ENCODE peak calls at places on chromosomes 12 and 14, in seven cellular contexts. G, P, B, N, C, A and Z are unnamed samples.

GRCh38 chr12:82758743-82759142 is 72.0 kb downstream of the TMTC2 start:
- DNase-seq in G (no peak), N (no peak), C (no peak), B (no peak), A (no peak), P (no peak), Z (no peak)

GRCh38 chr14:75125617-75126016 is 1.2 kb downstream of the NEK9 start:
- DNase-seq in N (peak; percentile 80), G (peak; percentile 58), P (no peak), C (no peak), B (peak; percentile 54), A (peak; percentile 67), Z (peak; percentile 73)

GRCh38 chr12:51888316-51889215 is 663 bp downstream of the ANKRD33 start:
- DNase-seq in G (no peak), P (no peak), A (no peak), C (no peak), B (no peak), N (no peak), Z (no peak)

GRCh38 chr12:3336606-3337311 is 154.2 kb upstream of the PRMT8 start:
- DNase-seq in G (peak; percentile 22), A (no peak), N (no peak), P (no peak), B (no peak), C (no peak), Z (no peak)

GRCh38 chr12:108734200-108734906 is 3.0 kb upstream of the CORO1C start:
- DNase-seq in P (peak; percentile 73), B (peak; percentile 79), N (peak; percentile 96), C (no peak), A (peak; percentile 94), G (peak; percentile 99), Z (peak; percentile 95)

GRCh38 chr12:15599266-15600037 is 189.7 kb downstream of the EPS8 start:
- DNase-seq in C (no peak), G (peak; percentile 81), P (peak; percentile 32), B (no peak), N (peak; percentile 93), A (peak; percentile 57), Z (peak; percentile 88)

GRCh38 chr14:29548948-29549370 is 378.7 kb downstream of the PRKD1 start:
- DNase-seq in C (no peak), G (peak; percentile 77), N (peak; percentile 81), B (peak; percentile 17), A (peak; percentile 27), P (peak; percentile 42), Z (peak; percentile 48)

GRCh38 chr12:5907812-5908211 is 37.2 kb downstream of the ANO2 start:
- DNase-seq in A (no peak), N (no peak), B (no peak), G (no peak), P (no peak), C (no peak), Z (no peak)

GRCh38 chr12:127293507-127294310 is 973.3 kb upstream of the TMEM132C start:
- DNase-seq in A (peak; percentile 71), P (no peak), C (peak; percentile 30), G (peak; percentile 93), N (peak; percentile 80), B (no peak), Z (peak; percentile 69)

GRCh38 chr12:89405626-89406342 is 53.5 kb upstream of the DUSP6 start:
- DNase-seq in A (no peak), C (no peak), B (no peak), G (no peak), N (no peak), P (no peak), Z (no peak)

GRCh38 chr12:23084236-23084995 is 459.4 kb downstream of the ETNK1 start:
- DNase-seq in P (peak; percentile 88), B (no peak), N (peak; percentile 99), A (peak; percentile 94), G (peak; percentile 77), C (no peak), Z (peak; percentile 10)

GRCh38 chr14:93962701-93963601 is 13.4 kb downstream of the ASB2 start:
- DNase-seq in G (no peak), B (no peak), N (peak; percentile 28), P (no peak), A (no peak), C (no peak), Z (no peak)

GRCh38 chr14:39762576-39763401 is 330.6 kb upstream of the FBXO33 start:
- DNase-seq in B (no peak), N (no peak), A (no peak), C (no peak), P (no peak), G (no peak), Z (no peak)

GRCh38 chr14:104227806-104228205 is 89.4 kb downstream of the KIF26A start:
- DNase-seq in C (no peak), B (no peak), P (no peak), A (no peak), N (no peak), G (no peak), Z (no peak)

GRCh38 chr14:84028205-84028604 is 1501.7 kb upstream of the FLRT2 start:
- DNase-seq in P (no peak), B (no peak), C (no peak), G (no peak), A (no peak), N (no peak), Z (no peak)

GRCh38 chr12:92784356-92784755 is 81.6 kb downstream of the PLEKHG7 start:
- DNase-seq in C (no peak), B (no peak), A (no peak), N (peak; percentile 19), G (no peak), P (no peak), Z (no peak)

GRCh38 chr12:29405561-29405960 is 24.6 kb upstream of the ERGIC2 start:
- DNase-seq in C (no peak), B (no peak), A (no peak), G (no peak), N (no peak), P (no peak), Z (no peak)

GRCh38 chr12:67698711-67699603 is 50.4 kb downstream of the DYRK2 start:
- DNase-seq in C (no peak), A (no peak), G (peak; percentile 53), B (no peak), P (no peak), N (peak; percentile 20), Z (peak; percentile 58)

GRCh38 chr14:50835280-50835679 is 4.3 kb upstream of the NIN start:
- DNase-seq in N (peak; percentile 49), B (no peak), C (no peak), A (no peak), G (no peak), P (no peak), Z (no peak)
- H3K4me3 ChIP-seq in N (no peak overlapping the region), B (no peak overlapping the region), C (no peak overlapping the region), A (no peak overlapping the region), G (no peak overlapping the region), P (no peak overlapping the region), Z (no peak overlapping the region)

GRCh38 chr14:64956697-64957412 is 14.3 kb upstream of the GPX2 start:
- DNase-seq in C (no peak), N (no peak), G (no peak), B (no peak), A (no peak), P (no peak), Z (no peak)

GRCh38 chr14:64958201-64958600 is 13.9 kb downstream of the RAB15 start:
- DNase-seq in P (no peak), N (no peak), A (no peak), G (no peak), C (no peak), B (no peak), Z (no peak)

GRCh38 chr14:64958743-64959142 is 13.4 kb downstream of the RAB15 start:
- DNase-seq in B (no peak), G (no peak), C (no peak), N (no peak), A (no peak), P (no peak), Z (no peak)

GRCh38 chr14:64963611-64964010 is 8.5 kb downstream of the RAB15 start:
- DNase-seq in A (no peak), P (no peak), G (no peak), N (no peak), C (no peak), B (no peak), Z (no peak)

DNA sequence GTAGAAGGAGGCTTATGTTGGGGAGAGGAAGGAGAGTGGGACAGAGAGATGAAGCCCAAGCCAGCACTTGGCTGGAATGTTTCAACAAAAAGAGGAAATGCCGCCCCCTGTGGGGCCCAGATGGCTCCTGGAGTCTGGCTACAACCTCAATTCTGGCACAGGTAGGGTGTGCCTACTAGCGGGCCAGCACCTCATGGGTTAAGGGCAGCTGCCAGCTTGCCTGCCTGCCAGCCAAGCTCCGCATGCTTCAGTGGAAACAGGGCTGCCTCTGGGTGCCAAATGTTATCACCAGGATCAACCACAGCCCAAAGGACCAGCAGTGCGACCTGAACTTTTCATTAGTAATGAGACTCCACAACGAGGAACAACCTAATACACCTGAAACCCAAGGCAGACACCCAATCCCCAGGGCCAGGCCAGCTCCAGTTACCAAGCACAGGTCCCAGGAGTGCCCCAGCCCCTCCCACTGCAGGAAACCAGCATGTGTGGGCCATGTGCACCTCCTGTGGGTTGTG is 11.3 kb downstream of the RAB15 start:
- DNase-seq in G (no peak), C (no peak), P (no peak), A (no peak), B (no peak), N (no peak), Z (no peak)
- TF ChIP-seq CTCF in G (peak; percentile 36), C (no peak), P (no peak), A (peak; percentile 30), B (no peak), N (no peak), Z (no peak)

GRCh38 chr12:1533602-1534304 is 60.6 kb downstream of the FBXL14 start:
- DNase-seq in A (peak; percentile 71), P (no peak), N (peak; percentile 44), G (no peak), B (no peak), C (no peak), Z (peak; percentile 31)
- H3K4me3 ChIP-seq in A (peak overlapping the region; percentile 1), P (peak overlapping the region; percentile 27), N (peak overlapping the region; percentile 79), G (no peak overlapping the region), B (peak overlapping the region; percentile 28), C (no peak overlapping the region), Z (peak overlapping the region; percentile 82)

GRCh38 chr12:121765573-121765972 is 27.9 kb downstream of the RHOF start:
- DNase-seq in B (no peak), A (peak; percentile 58), P (peak; percentile 88), C (no peak), G (peak; percentile 79), N (peak; percentile 97), Z (peak; percentile 88)

GRCh38 chr12:121766290-121767039 is 27.0 kb downstream of the RHOF start:
- DNase-seq in N (peak; percentile 68), B (no peak), P (no peak), A (no peak), G (no peak), C (no peak), Z (peak; percentile 44)

GRCh38 chr12:121762269-121762668 is 31.2 kb downstream of the RHOF start:
- DNase-seq in N (no peak), G (no peak), C (no peak), P (no peak), A (peak; percentile 40), B (no peak), Z (no peak)

GRCh38 chr12:121767525-121768016 is 25.9 kb downstream of the RHOF start:
- DNase-seq in A (peak; percentile 50), C (peak; percentile 62), G (no peak), B (no peak), N (peak; percentile 85), P (no peak), Z (no peak)

DNA sequence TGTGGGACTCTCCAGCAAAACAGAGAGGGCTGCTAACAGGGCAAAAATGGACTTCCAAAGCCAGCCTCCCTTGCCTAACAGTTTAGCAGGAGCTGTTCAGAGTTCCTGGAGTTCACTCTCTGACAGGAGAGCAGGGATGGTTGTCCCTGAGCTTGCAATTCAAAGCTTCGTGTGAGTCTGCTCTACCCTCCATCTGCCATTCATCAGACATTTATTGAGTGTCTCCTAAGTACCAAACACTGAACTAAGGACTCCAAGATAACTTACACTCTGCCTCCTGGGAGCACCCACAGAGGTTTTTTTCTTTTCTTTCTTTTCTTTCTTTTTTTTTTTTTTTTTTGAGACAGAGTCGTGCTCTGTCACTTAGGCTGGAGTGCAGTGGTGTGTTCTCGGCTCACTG is 28.7 kb downstream of the RHOF start:
- DNase-seq in B (no peak), G (no peak), A (no peak), P (no peak), C (no peak), N (no peak), Z (peak; percentile 42)
- TF ChIP-seq CTCF in B (no peak), G (no peak), A (no peak), P (no peak), C (no peak), N (no peak), Z (no peak)